ENCODE peak calls at places on chromosomes 5 and 9, in nine cellular contexts. Y is activated CD8-positive, alpha-beta T cell treated with anti-CD3 and anti-CD28 coated beads for 36 hours; E is activated T-cell treated with anti-CD3 and anti-CD28 coated beads for 4 hours; O is activated naive CD8-positive, alpha-beta T cell treated with anti-CD3 and anti-CD28 coated beads for 36 hours; H is H9; Q is H4; J is HEK293T; U is C1 segment of cervical spinal cord; V is NCI-H1105. X is an unnamed sample.

GRCh38 chr5:116438979-116439554 is 135.6 kb downstream of the SEMA6A start:
- DNase-seq in Y (no peak), E (no peak), O (no peak), H (no peak), Q (no peak), J (no peak), U (no peak), V (no peak), X (no peak)

GRCh38 chr5:31537856-31538255 is 5.8 kb downstream of the C5orf22 start:
- DNase-seq in Y (no peak), E (no peak), O (no peak), H (no peak), Q (no peak), J (no peak), U (no peak), V (no peak), X (no peak)

GRCh38 chr9:80076105-80076504 is 504.3 kb downstream of the TLE4 start:
- DNase-seq in Y (no peak), E (no peak), O (no peak), H (no peak), Q (no peak), J (no peak), U (no peak), V (no peak), X (no peak)

GRCh38 chr5:155554500-155554899 is 540.9 kb downstream of the KIF4B start:
- DNase-seq in Y (no peak), E (no peak), O (no peak), H (no peak), Q (no peak), J (no peak), U (no peak), V (no peak), X (no peak)

GRCh38 chr9:133428579-133429215 is 6.5 kb downstream of the ADAMTS13 start:
- DNase-seq in Y (no peak), E (no peak), O (peak), H (peak), Q (no peak), J (no peak), U (no peak), V (no peak), X (no peak)

GRCh38 chr5:142913728-142914338 is 143.7 kb downstream of the ARHGAP26 start:
- DNase-seq in Y (no peak), E (no peak), O (no peak), H (no peak), Q (no peak), J (no peak), U (no peak), V (no peak), X (no peak)

GRCh38 chr9:108775901-108776306 is 79.9 kb downstream of the ACTL7B start:
- DNase-seq in Y (no peak), E (no peak), O (no peak), H (no peak), Q (no peak), J (no peak), U (no peak), V (no peak), X (no peak)

GRCh38 chr5:31119938-31120641 is 73.4 kb upstream of the CDH6 start:
- DNase-seq in Y (no peak), E (no peak), O (no peak), H (no peak), Q (no peak), J (no peak), U (no peak), V (no peak), X (no peak)

GRCh38 chr5:15203376-15203775 is 296.6 kb upstream of the FBXL7 start:
- DNase-seq in Y (no peak), E (no peak), O (no peak), H (no peak), Q (peak), J (no peak), U (no peak), V (no peak), X (no peak)

GRCh38 chr5:68266457-68266856 is 50.9 kb downstream of the PIK3R1 start:
- DNase-seq in Y (no peak), E (no peak), O (no peak), H (no peak), Q (no peak), J (no peak), U (no peak), V (no peak), X (no peak)

GRCh38 chr5:179874136-179874535 is 15.5 kb upstream of the MRNIP start:
- DNase-seq in Y (no peak), E (no peak), O (no peak), H (no peak), Q (no peak), J (no peak), U (no peak), V (no peak), X (no peak)

GRCh38 chr5:172173771-172174170 is 14.3 kb downstream of the STK10 start:
- DNase-seq in Y (peak), E (peak), O (peak), H (no peak), Q (peak), J (no peak), U (no peak), V (no peak), X (peak)

GRCh38 chr5:74641014-74641777 is 668 bp upstream of the ENC1 start:
- DNase-seq in Y (peak), E (peak), O (peak), H (peak), Q (peak), J (peak), U (peak), V (no peak), X (peak)

GRCh38 chr9:15104826-15105420 is 194.7 kb upstream of the FREM1 start:
- DNase-seq in Y (peak), E (peak), O (peak), H (peak), Q (peak), J (peak), U (no peak), V (peak), X (no peak)

X was measured in left lung.